ENCODE peak calls at places on chromosome 14, in six cellular contexts. N, E, S, D, M and I are unnamed samples.

GRCh38 chr14:56471056-56471455 is 108.5 kb upstream of the TMEM260 start:
- DNase-seq in M (no peak), D (no peak), S (no peak), N (no peak), E (no peak), I (no peak)

GRCh38 chr14:75879031-75879430 is 102.8 kb downstream of the TGFB3 start:
- DNase-seq in S (no peak), N (no peak), M (no peak), E (peak; percentile 97), D (no peak), I (no peak)

GRCh38 chr14:64693766-64694165 is 10.5 kb upstream of the PLEKHG3 start:
- DNase-seq in D (no peak), E (no peak), M (no peak), S (no peak), N (no peak), I (no peak)

GRCh38 chr14:76686646-76687045 is 74.6 kb upstream of the VASH1 start:
- DNase-seq in D (no peak), M (no peak), E (no peak), S (no peak), N (no peak), I (no peak)

GRCh38 chr14:63045234-63045611 is at the start of gene KCNH5:
- DNase-seq in N (no peak), M (no peak), E (peak; percentile 46), D (peak; percentile 88), S (no peak), I (peak; percentile 33)

GRCh38 chr14:22438742-22439141 is 150.3 kb downstream of the DAD1 start:
- DNase-seq in S (no peak), N (no peak), D (no peak), M (no peak), E (no peak), I (no peak)

GRCh38 chr14:24418492-24418873 is 11.0 kb downstream of the CBLN3 start:
- DNase-seq in N (no peak), D (no peak), S (no peak), M (no peak), E (no peak), I (no peak)

GRCh38 chr14:85634205-85634604 is 104.3 kb downstream of the FLRT2 start:
- DNase-seq in M (no peak), N (no peak), E (no peak), S (no peak), D (no peak), I (no peak)

GRCh38 chr14:93006484-93007128 is 83.7 kb downstream of the CHGA start:
- DNase-seq in E (no peak), D (no peak), S (no peak), M (no peak), N (no peak), I (no peak)

GRCh38 chr14:44463386-44464004 is 43.6 kb downstream of the FSCB start:
- DNase-seq in M (no peak), D (no peak), N (no peak), S (no peak), E (no peak), I (no peak)

GRCh38 chr14:24179961-24180726 is 8.3 kb downstream of the REC8 start:
- DNase-seq in D (no peak), E (peak; percentile 90), S (no peak), N (no peak), M (no peak), I (no peak)

GRCh38 chr14:96801931-96802330 is 4.7 kb downstream of the VRK1 start:
- DNase-seq in D (no peak), E (no peak), N (no peak), M (no peak), S (no peak), I (no peak)

GRCh38 chr14:22388669-22389625 is 200.1 kb downstream of the DAD1 start:
- DNase-seq in D (no peak), N (no peak), M (peak; percentile 67), S (no peak), E (peak; percentile 51), I (peak; percentile 13)

GRCh38 chr14:26282578-26282977 is 315.3 kb downstream of the NOVA1 start:
- DNase-seq in N (no peak), D (no peak), E (no peak), M (no peak), S (no peak), I (no peak)

GRCh38 chr14:98724734-98725133 is 547.3 kb downstream of the BCL11B start:
- DNase-seq in M (no peak), S (no peak), N (no peak), D (no peak), E (no peak), I (no peak)

GRCh38 chr14:100028990-100029677 is 36.1 kb upstream of the EVL start:
- DNase-seq in M (no peak), S (no peak), E (peak; percentile 74), N (no peak), D (no peak), I (peak; percentile 36)

GRCh38 chr14:84225243-84225642 is 1304.7 kb upstream of the FLRT2 start:
- DNase-seq in M (no peak), N (no peak), D (no peak), S (no peak), E (no peak), I (no peak)

GRCh38 chr14:97916669-97917068 is 1119.5 kb downstream of the VRK1 start:
- DNase-seq in D (no peak), S (no peak), E (no peak), M (no peak), N (no peak), I (no peak)

GRCh38 chr14:30620178-30620577 is 1.9 kb upstream of the SCFD1 start:
- DNase-seq in E (peak; percentile 73), M (no peak), D (no peak), N (no peak), S (peak; percentile 43), I (peak; percentile 7)

GRCh38 chr14:61355892-61356325 is 34.5 kb downstream of the PRKCH start:
- DNase-seq in E (peak; percentile 11), D (no peak), N (no peak), M (peak; percentile 1), S (no peak), I (peak; percentile 57)

GRCh38 chr14:89628521-89628920 is 211.5 kb upstream of the FOXN3 start:
- DNase-seq in N (no peak), S (no peak), E (no peak), D (no peak), M (no peak), I (no peak)

GRCh38 chr14:34554540-34555250 is 15.2 kb upstream of the EAPP start:
- DNase-seq in N (peak; percentile 16), M (no peak), D (no peak), S (no peak), E (peak; percentile 37), I (peak; percentile 29)

GRCh38 chr14:70698288-70698687 is 56.6 kb downstream of the TTC9 start:
- DNase-seq in E (peak; percentile 19), S (no peak), D (no peak), N (peak; percentile 57), M (peak; percentile 29), I (peak; percentile 21)
- TF ChIP-seq BHLHE40 in E (no peak), S (no peak), D (no peak), N (no peak), M (no peak), I (no peak)

DNA sequence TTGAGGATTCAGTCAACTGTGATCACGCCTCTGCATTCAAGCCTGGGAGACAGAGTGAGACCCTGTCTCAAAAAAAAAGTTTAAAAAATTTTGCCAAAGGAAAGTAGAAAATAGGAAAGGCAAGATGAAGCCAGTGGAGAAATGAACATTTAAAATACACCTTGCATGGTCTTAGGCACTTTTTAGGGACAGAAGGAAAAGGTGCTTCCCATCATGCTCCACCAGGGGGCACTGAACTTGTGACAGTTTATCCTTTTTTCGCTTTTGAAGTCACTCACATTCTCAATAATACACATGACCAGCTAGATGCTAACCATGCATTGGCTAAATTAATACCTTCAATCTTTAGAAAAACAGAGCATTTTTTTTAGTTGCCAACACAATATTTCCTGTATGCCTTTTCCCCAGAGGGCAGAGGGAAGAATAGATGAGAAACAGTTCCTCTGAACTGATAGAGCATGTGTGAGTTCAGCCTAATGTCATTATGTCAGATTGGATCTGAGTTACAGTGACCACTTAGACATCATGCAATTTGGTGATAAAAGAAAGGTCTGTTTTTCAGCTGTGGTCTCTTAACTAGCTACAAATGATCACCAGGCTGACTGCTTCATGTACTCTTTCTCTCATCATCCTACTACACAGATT is 221.8 kb upstream of the SSTR1 start:
- DNase-seq in N (peak; percentile 18), E (peak; percentile 65), D (peak; percentile 31), M (peak; percentile 77), S (no peak), I (no peak)
- TF ChIP-seq BHLHE40 in N (no peak), E (no peak), D (no peak), M (no peak), S (no peak), I (no peak)

DNA sequence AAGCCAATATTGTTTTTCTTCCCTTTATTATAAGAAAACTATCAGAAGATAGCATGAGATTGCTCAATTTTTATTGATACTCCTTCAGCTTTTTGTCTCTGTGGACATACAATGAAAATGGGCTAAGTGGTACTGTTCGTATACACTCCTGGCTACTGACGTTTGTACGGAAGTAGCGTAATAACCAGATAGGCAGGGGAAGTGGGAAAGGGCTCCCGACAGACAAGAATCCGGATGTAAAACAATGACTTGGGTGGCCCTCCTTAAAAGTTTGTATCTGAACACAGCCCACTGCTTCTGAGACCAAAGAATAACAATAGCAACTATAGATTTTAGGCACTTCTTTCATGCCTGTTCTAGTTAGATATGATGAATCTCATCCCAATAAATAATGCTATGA is 99.6 kb downstream of the RPS6KA5 start:
- DNase-seq in E (no peak), N (no peak), S (no peak), M (no peak), D (no peak), I (no peak)
- TF ChIP-seq BHLHE40 in E (no peak), N (no peak), S (no peak), M (no peak), D (no peak), I (no peak)

DNA sequence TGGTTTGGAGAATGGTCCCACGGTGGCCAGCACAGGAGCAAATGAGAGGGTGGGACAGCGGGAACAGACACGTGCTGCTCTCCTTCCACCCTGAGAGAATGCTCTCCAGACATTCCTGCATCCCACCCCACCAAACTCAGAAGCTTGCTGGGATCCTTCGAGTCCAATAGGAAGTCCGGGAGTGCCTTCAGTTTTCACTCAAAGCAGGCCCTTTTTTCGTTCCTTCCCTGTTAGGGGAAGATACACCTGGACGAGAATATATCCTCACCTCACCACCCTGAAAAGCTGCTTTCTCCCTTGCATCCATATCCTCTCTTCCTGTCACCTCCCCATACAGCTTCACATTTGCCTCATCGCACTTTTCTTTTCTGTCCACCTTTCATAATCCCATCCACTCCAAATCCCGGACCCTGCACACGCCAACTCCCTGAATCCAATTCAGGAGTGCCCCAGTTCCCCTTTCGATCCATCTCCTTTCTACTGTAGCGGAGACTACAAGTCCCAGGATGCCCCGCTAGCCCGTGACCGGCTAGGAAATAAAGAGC is 2.4 kb downstream of the TMEM253 start:
- DNase-seq in N (no peak), M (no peak), E (no peak), D (no peak), S (no peak), I (no peak)
- TF ChIP-seq BHLHE40 in N (no peak), M (no peak), E (no peak), D (no peak), S (no peak), I (no peak)